ENCODE peak calls at places on chromosomes 11 and 22, in ten cellular contexts. E, W, Z, G, N, S, A, T, B and H are unnamed samples.

GRCh38 chr22:26430600-26430999 is 1.5 kb downstream of the ASPHD2 start:
- DNase-seq in E (no peak), T (no peak), N (no peak), B (no peak), W (no peak), G (no peak), S (no peak), A (no peak), Z (no peak), H (no peak)

GRCh38 chr22:41551882-41552582 is 7.8 kb upstream of the POLR3H start:
- DNase-seq in Z (no peak), B (no peak), G (no peak), A (no peak), W (no peak), T (no peak), S (no peak), N (no peak), E (no peak), H (no peak)

GRCh38 chr22:29255064-29255621 is 12.6 kb downstream of the RHBDD3 start:
- DNase-seq in E (no peak), W (no peak), G (no peak), T (no peak), N (no peak), B (no peak), A (peak; percentile 34), S (no peak), Z (no peak), H (no peak)

GRCh38 chr11:119371778-119372182 is 9.7 kb downstream of the USP2 start:
- DNase-seq in S (no peak), A (peak; percentile 48), N (no peak), Z (peak; percentile 45), W (no peak), E (no peak), G (no peak), T (peak; percentile 23), B (no peak), H (no peak)

GRCh38 chr22:26508148-26508547 is 4.1 kb downstream of the TFIP11 start:
- DNase-seq in Z (no peak), N (no peak), S (no peak), E (no peak), W (no peak), B (no peak), T (no peak), A (no peak), G (no peak), H (no peak)

GRCh38 chr11:70432065-70432464 is 33.7 kb downstream of the CTTN start:
- DNase-seq in N (no peak), Z (no peak), G (no peak), B (no peak), W (no peak), S (no peak), A (no peak), E (no peak), T (no peak), H (no peak)

GRCh38 chr22:50577987-50578775 is at the start of gene CPT1B:
- DNase-seq in N (no peak), G (no peak), T (no peak), B (no peak), S (no peak), W (no peak), A (no peak), Z (no peak), E (no peak), H (no peak)

GRCh38 chr11:10847960-10848860 is 9.6 kb downstream of the ZBED5 start:
- DNase-seq in B (no peak), A (no peak), G (no peak), T (no peak), N (no peak), S (no peak), E (no peak), Z (no peak), W (no peak), H (no peak)

GRCh38 chr11:44740967-44741366 is 14.2 kb downstream of the TSPAN18 start:
- DNase-seq in G (no peak), A (no peak), T (no peak), S (no peak), N (no peak), Z (no peak), B (no peak), W (no peak), E (no peak), H (peak; percentile 83)

GRCh38 chr11:32259641-32260081 is 168.8 kb downstream of the RCN1 start:
- DNase-seq in N (no peak), T (no peak), W (no peak), Z (peak; percentile 71), S (peak; percentile 66), B (no peak), G (no peak), A (peak; percentile 68), E (no peak), H (no peak)

GRCh38 chr11:131370090-131370751 is at the start of gene NTM:
- DNase-seq in S (peak; percentile 53), B (peak; percentile 44), W (peak; percentile 52), G (no peak), Z (no peak), A (no peak), T (no peak), N (no peak), E (no peak), H (no peak)

GRCh38 chr22:48845356-48845936 is 982.2 kb downstream of the BRD1 start:
- DNase-seq in W (no peak), A (no peak), Z (no peak), S (no peak), B (no peak), T (no peak), N (no peak), E (no peak), G (no peak), H (no peak)
- H3K9me3 ChIP-seq in W (no peaks in the 10 kb centered on the region), A (no peaks in the 10 kb centered on the region), Z (no peaks in the 10 kb centered on the region), S (no peaks in the 10 kb centered on the region), B (no peaks in the 10 kb centered on the region), T (no peaks in the 10 kb centered on the region), N (no peaks in the 10 kb centered on the region), E (peaks cover 35% of the 10 kb centered on the region), G (no peaks in the 10 kb centered on the region), H (no peaks in the 10 kb centered on the region)

DNA sequence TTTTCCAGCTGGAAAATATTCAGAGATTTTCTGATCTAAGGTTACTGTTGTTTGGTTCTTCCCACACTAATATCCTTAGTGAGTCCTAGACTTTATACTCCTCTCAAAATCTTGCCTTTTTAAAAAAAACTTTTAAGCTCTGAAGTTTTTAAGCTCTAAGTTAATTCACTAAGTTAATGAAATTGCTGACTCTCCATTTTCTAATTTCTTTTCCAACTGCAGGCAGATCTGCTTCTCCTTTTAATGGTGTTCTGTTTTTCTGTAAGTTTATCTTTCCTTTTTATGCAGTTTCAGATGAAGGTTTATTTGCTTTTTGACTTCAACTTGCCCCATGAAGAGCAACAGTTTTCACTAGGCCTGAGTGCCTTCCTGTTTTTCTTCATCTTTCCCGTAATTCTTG is 125.8 kb upstream of the ARHGAP42 start:
- DNase-seq in A (no peak), W (no peak), N (no peak), Z (no peak), S (no peak), B (no peak), E (no peak), T (no peak), G (no peak), H (no peak)
- H3K4me1 ChIP-seq in A (peaks cover 16% of the 10 kb centered on the region), W (no peaks in the 10 kb centered on the region), N (no peaks in the 10 kb centered on the region), Z (peaks cover 24% of the 10 kb centered on the region), S (peaks cover 2% of the 10 kb centered on the region), B (peaks cover 22% of the 10 kb centered on the region), E (no peaks in the 10 kb centered on the region), T (no peaks in the 10 kb centered on the region), G (no peaks in the 10 kb centered on the region), H (peaks cover 31% of the 10 kb centered on the region)

GRCh38 chr22:48902983-48903650 is 924.6 kb downstream of the BRD1 start:
- DNase-seq in W (no peak), G (no peak), Z (no peak), S (no peak), N (no peak), T (no peak), B (no peak), E (no peak), A (peak; percentile 44), H (no peak)

GRCh38 chr22:48900327-48900597 is 927.4 kb downstream of the BRD1 start:
- DNase-seq in W (no peak), A (no peak), S (no peak), T (no peak), E (no peak), N (no peak), G (no peak), B (no peak), Z (no peak), H (no peak)

GRCh38 chr22:48901324-48901723 is 926.3 kb downstream of the BRD1 start:
- DNase-seq in G (no peak), N (no peak), T (peak; percentile 18), B (no peak), A (peak; percentile 44), Z (no peak), W (no peak), E (no peak), S (no peak), H (no peak)

GRCh38 chr22:48900626-48901025 is 927.0 kb downstream of the BRD1 start:
- DNase-seq in T (no peak), N (no peak), W (no peak), S (no peak), Z (no peak), E (no peak), G (no peak), A (peak; percentile 22), B (no peak), H (no peak)

GRCh38 chr22:48902001-48902869 is 925.4 kb downstream of the BRD1 start:
- DNase-seq in S (no peak), W (no peak), E (no peak), G (no peak), Z (no peak), B (no peak), N (no peak), T (peak; percentile 17), A (peak; percentile 47), H (no peak)
- H3K9me3 ChIP-seq in S (no peaks in the 10 kb centered on the region), W (no peaks in the 10 kb centered on the region), E (peaks cover 37% of the 10 kb centered on the region), G (no peaks in the 10 kb centered on the region), Z (no peaks in the 10 kb centered on the region), B (no peaks in the 10 kb centered on the region), N (no peaks in the 10 kb centered on the region), T (no peaks in the 10 kb centered on the region), A (no peaks in the 10 kb centered on the region), H (no peaks in the 10 kb centered on the region)

GRCh38 chr22:25061605-25062377 is 109.3 kb downstream of the KIAA1671 start:
- DNase-seq in G (no peak), Z (no peak), B (no peak), E (no peak), W (no peak), S (no peak), N (no peak), T (no peak), A (no peak), H (no peak)

GRCh38 chr22:25064894-25065560 is 112.5 kb downstream of the KIAA1671 start:
- DNase-seq in W (no peak), E (no peak), S (no peak), Z (no peak), N (no peak), A (no peak), B (no peak), T (no peak), G (no peak), H (no peak)

GRCh38 chr22:25061134-25061533 is 108.6 kb downstream of the KIAA1671 start:
- DNase-seq in N (no peak), G (no peak), Z (no peak), S (no peak), W (no peak), T (no peak), B (no peak), A (no peak), E (no peak), H (no peak)

GRCh38 chr22:25060522-25061071 is 108.1 kb downstream of the KIAA1671 start:
- DNase-seq in E (no peak), B (no peak), Z (no peak), N (no peak), W (no peak), G (no peak), A (no peak), T (no peak), S (no peak), H (no peak)

GRCh38 chr22:25062378-25063095 is 110.0 kb downstream of the KIAA1671 start:
- DNase-seq in B (no peak), Z (no peak), A (no peak), W (no peak), G (peak; percentile 50), S (no peak), T (no peak), N (no peak), E (no peak), H (no peak)
- H3K4me1 ChIP-seq in B (peaks cover 11% of the 10 kb centered on the region), Z (no peaks in the 10 kb centered on the region), A (peaks cover 8% of the 10 kb centered on the region), W (peaks cover 14% of the 10 kb centered on the region), G (peaks cover 50% of the 10 kb centered on the region), S (peaks cover 2% of the 10 kb centered on the region), T (no peaks in the 10 kb centered on the region), N (peaks cover 3% of the 10 kb centered on the region), E (peaks cover 4% of the 10 kb centered on the region), H (no peaks in the 10 kb centered on the region)